ENCODE peak calls at places on chromosomes 3 and 15, in seven cellular contexts. One of them, this sample, is unnamed.
A peak's percentile ranks its signal among the peaks of the same experiment; 100 is the strongest.

GRCh38 chr3:12246758-12247157 is 42.1 kb upstream of the PPARG start:
- DNase-seq in keratinocyte: no peak
- DNase-seq in right atrium auricular region: no peak
- DNase-seq in fibroblast of mammary gland: no peak
- DNase-seq in body of pancreas: no peak
- DNase-seq in choroid plexus epithelial cell: no peak
- DNase-seq in CD14-positive monocyte: no peak
- DNase-seq in this sample: no peak

GRCh38 chr3:24318668-24319287 is 175.9 kb downstream of the THRB start:
- DNase-seq in right atrium auricular region: no peak
- DNase-seq in choroid plexus epithelial cell: peak; percentile 65
- DNase-seq in body of pancreas: no peak
- DNase-seq in CD14-positive monocyte: no peak
- DNase-seq in fibroblast of mammary gland: peak; percentile 49
- DNase-seq in keratinocyte: peak; percentile 67
- DNase-seq in this sample: peak; percentile 9

GRCh38 chr3:52233108-52233591 is 5.8 kb downstream of the TWF2 start:
- DNase-seq in keratinocyte: no peak
- DNase-seq in CD14-positive monocyte: no peak
- DNase-seq in body of pancreas: no peak
- DNase-seq in fibroblast of mammary gland: no peak
- DNase-seq in right atrium auricular region: no peak
- DNase-seq in choroid plexus epithelial cell: no peak
- DNase-seq in this sample: no peak

GRCh38 chr15:33618300-33618699 is 307.5 kb downstream of the RYR3 start:
- DNase-seq in CD14-positive monocyte: no peak
- DNase-seq in body of pancreas: no peak
- DNase-seq in choroid plexus epithelial cell: peak; percentile 2
- DNase-seq in fibroblast of mammary gland: peak; percentile 29
- DNase-seq in right atrium auricular region: no peak
- DNase-seq in keratinocyte: no peak
- DNase-seq in this sample: no peak

GRCh38 chr3:28989646-28990089 is 291.2 kb upstream of the RBMS3 start:
- DNase-seq in fibroblast of mammary gland: no peak
- DNase-seq in body of pancreas: no peak
- DNase-seq in keratinocyte: no peak
- DNase-seq in choroid plexus epithelial cell: peak; percentile 4
- DNase-seq in CD14-positive monocyte: no peak
- DNase-seq in right atrium auricular region: no peak
- DNase-seq in this sample: peak; percentile 28

GRCh38 chr15:93462690-93463089 is 373.7 kb upstream of the RGMA start:
- DNase-seq in fibroblast of mammary gland: no peak
- DNase-seq in body of pancreas: no peak
- DNase-seq in choroid plexus epithelial cell: no peak
- DNase-seq in CD14-positive monocyte: no peak
- DNase-seq in right atrium auricular region: no peak
- DNase-seq in keratinocyte: no peak
- DNase-seq in this sample: no peak

GRCh38 chr15:77507911-77508310 is 87.2 kb downstream of the HMG20A start:
- DNase-seq in keratinocyte: no peak
- DNase-seq in right atrium auricular region: peak; percentile 85
- DNase-seq in CD14-positive monocyte: no peak
- DNase-seq in body of pancreas: peak; percentile 55
- DNase-seq in fibroblast of mammary gland: peak; percentile 22
- DNase-seq in choroid plexus epithelial cell: peak; percentile 47
- DNase-seq in this sample: peak; percentile 52

GRCh38 chr3:58337190-58337589 is 4.5 kb downstream of the PXK start:
- DNase-seq in body of pancreas: no peak
- DNase-seq in keratinocyte: no peak
- DNase-seq in CD14-positive monocyte: no peak
- DNase-seq in choroid plexus epithelial cell: no peak
- DNase-seq in fibroblast of mammary gland: no peak
- DNase-seq in right atrium auricular region: no peak
- DNase-seq in this sample: no peak

GRCh38 chr3:171056528-171056927 is 30.0 kb upstream of the SLC2A2 start:
- DNase-seq in fibroblast of mammary gland: peak; percentile 75
- DNase-seq in CD14-positive monocyte: no peak
- DNase-seq in right atrium auricular region: no peak
- DNase-seq in body of pancreas: no peak
- DNase-seq in choroid plexus epithelial cell: peak; percentile 67
- DNase-seq in keratinocyte: no peak
- DNase-seq in this sample: peak; percentile 12

GRCh38 chr3:41579861-41580260 is 380.6 kb downstream of the CTNNB1 start:
- DNase-seq in right atrium auricular region: no peak
- DNase-seq in fibroblast of mammary gland: no peak
- DNase-seq in CD14-positive monocyte: no peak
- DNase-seq in choroid plexus epithelial cell: no peak
- DNase-seq in body of pancreas: no peak
- DNase-seq in keratinocyte: no peak
- DNase-seq in this sample: no peak

GRCh38 chr15:64050281-64051092 is 4.2 kb upstream of the DAPK2 start:
- DNase-seq in right atrium auricular region: no peak
- DNase-seq in choroid plexus epithelial cell: no peak
- DNase-seq in fibroblast of mammary gland: no peak
- DNase-seq in body of pancreas: no peak
- DNase-seq in keratinocyte: no peak
- DNase-seq in CD14-positive monocyte: no peak
- DNase-seq in this sample: no peak

GRCh38 chr15:57461541-57461940 is 85.2 kb downstream of the CGNL1 start:
- DNase-seq in body of pancreas: no peak
- DNase-seq in keratinocyte: no peak
- DNase-seq in CD14-positive monocyte: no peak
- DNase-seq in right atrium auricular region: no peak
- DNase-seq in choroid plexus epithelial cell: no peak
- DNase-seq in fibroblast of mammary gland: no peak
- DNase-seq in this sample: no peak

GRCh38 chr15:57468486-57468885 is 92.2 kb downstream of the CGNL1 start:
- DNase-seq in right atrium auricular region: no peak
- DNase-seq in keratinocyte: no peak
- DNase-seq in CD14-positive monocyte: no peak
- DNase-seq in choroid plexus epithelial cell: no peak
- DNase-seq in body of pancreas: no peak
- DNase-seq in fibroblast of mammary gland: no peak
- DNase-seq in this sample: no peak

GRCh38 chr15:57463360-57463759 is 87.1 kb downstream of the CGNL1 start:
- DNase-seq in CD14-positive monocyte: no peak
- DNase-seq in fibroblast of mammary gland: no peak
- DNase-seq in keratinocyte: no peak
- DNase-seq in choroid plexus epithelial cell: no peak
- DNase-seq in right atrium auricular region: no peak
- DNase-seq in body of pancreas: no peak
- DNase-seq in this sample: no peak

GRCh38 chr15:57462391-57462790 is 86.1 kb downstream of the CGNL1 start:
- DNase-seq in body of pancreas: no peak
- DNase-seq in keratinocyte: no peak
- DNase-seq in right atrium auricular region: no peak
- DNase-seq in choroid plexus epithelial cell: peak; percentile 38
- DNase-seq in fibroblast of mammary gland: peak; percentile 22
- DNase-seq in CD14-positive monocyte: no peak
- DNase-seq in this sample: no peak

DNA sequence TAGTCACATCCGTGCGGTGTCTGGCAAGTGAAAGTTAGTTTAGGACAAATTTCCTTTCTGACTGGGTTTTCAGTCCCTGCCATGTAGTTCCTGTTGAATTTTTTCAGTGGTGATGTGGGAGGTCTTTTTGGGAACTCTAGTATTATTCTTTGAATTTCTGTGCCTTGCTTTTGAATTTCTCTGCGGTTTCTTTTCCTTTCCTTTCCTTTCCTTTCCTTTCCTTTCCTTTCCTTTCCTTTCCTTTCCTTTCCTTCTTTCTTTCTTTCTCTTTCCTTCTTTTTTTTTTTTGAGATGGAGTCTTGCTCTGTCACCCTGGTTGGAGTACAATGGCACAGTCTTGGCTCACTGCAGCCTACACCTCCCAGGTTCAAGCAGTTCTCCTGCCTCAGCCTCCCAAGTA is 88.2 kb downstream of the CGNL1 start:
- DNase-seq in body of pancreas: no peak
- DNase-seq in right atrium auricular region: no peak
- DNase-seq in choroid plexus epithelial cell: no peak
- DNase-seq in fibroblast of mammary gland: no peak
- DNase-seq in keratinocyte: no peak
- DNase-seq in CD14-positive monocyte: no peak
- DNase-seq in this sample: no peak
- TF ChIP-seq CTCF in body of pancreas: no peak
- TF ChIP-seq CTCF in right atrium auricular region: no peak
- TF ChIP-seq CTCF in choroid plexus epithelial cell: no peak
- TF ChIP-seq CTCF in fibroblast of mammary gland: no peak
- TF ChIP-seq CTCF in keratinocyte: no peak
- TF ChIP-seq CTCF in CD14-positive monocyte: no peak
- TF ChIP-seq CTCF in this sample: no peak

GRCh38 chr15:61828008-61828407 is 232.2 kb downstream of the VPS13C start:
- DNase-seq in keratinocyte: no peak
- DNase-seq in body of pancreas: no peak
- DNase-seq in right atrium auricular region: no peak
- DNase-seq in choroid plexus epithelial cell: no peak
- DNase-seq in CD14-positive monocyte: no peak
- DNase-seq in fibroblast of mammary gland: no peak
- DNase-seq in this sample: no peak
- TF ChIP-seq CTCF in keratinocyte: peak; percentile 21
- TF ChIP-seq CTCF in body of pancreas: no peak
- TF ChIP-seq CTCF in right atrium auricular region: no peak
- TF ChIP-seq CTCF in choroid plexus epithelial cell: peak; percentile 12
- TF ChIP-seq CTCF in CD14-positive monocyte: no peak
- TF ChIP-seq CTCF in fibroblast of mammary gland: peak; percentile 6
- TF ChIP-seq CTCF in this sample: peak; percentile 9

GRCh38 chr3:84825817-84826216 is 133.0 kb upstream of the CADM2 start:
- DNase-seq in fibroblast of mammary gland: no peak
- DNase-seq in choroid plexus epithelial cell: no peak
- DNase-seq in CD14-positive monocyte: no peak
- DNase-seq in body of pancreas: no peak
- DNase-seq in right atrium auricular region: no peak
- DNase-seq in keratinocyte: no peak
- DNase-seq in this sample: no peak
- TF ChIP-seq CTCF in fibroblast of mammary gland: no peak
- TF ChIP-seq CTCF in choroid plexus epithelial cell: no peak
- TF ChIP-seq CTCF in CD14-positive monocyte: no peak
- TF ChIP-seq CTCF in body of pancreas: no peak
- TF ChIP-seq CTCF in right atrium auricular region: no peak
- TF ChIP-seq CTCF in keratinocyte: no peak
- TF ChIP-seq CTCF in this sample: no peak

DNA sequence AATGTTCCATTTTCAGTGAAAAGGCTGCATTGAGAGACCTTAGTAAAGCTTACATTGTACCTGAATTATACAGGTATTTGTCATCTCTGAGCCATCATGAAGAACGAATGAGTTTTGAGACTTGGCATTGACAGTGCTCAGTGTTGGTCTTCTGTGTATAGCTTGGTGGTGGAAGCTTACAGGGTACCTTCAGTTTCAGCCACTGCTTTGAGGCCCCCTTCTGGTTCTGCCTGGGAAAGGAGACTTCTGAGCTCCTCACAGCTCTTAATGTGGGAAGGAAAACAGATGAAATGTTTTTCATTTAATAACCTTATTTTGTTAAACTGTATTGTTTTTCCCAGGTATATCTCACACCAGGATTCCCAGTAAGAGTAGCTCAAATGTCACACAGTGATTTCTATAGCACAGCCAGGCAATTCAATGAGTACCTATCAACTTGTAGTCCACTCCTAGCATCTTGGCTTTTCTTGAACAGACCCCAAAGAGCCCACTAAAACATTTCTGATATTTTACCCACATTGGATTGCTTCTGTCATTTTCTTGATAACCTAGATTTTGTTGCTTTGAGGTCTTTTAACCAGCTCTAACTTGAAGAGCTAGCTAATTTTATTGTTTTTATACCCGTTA is 5.6 kb downstream of the SERPINI1 start:
- DNase-seq in right atrium auricular region: no peak
- DNase-seq in keratinocyte: no peak
- DNase-seq in choroid plexus epithelial cell: peak; percentile 78
- DNase-seq in fibroblast of mammary gland: peak; percentile 41
- DNase-seq in CD14-positive monocyte: no peak
- DNase-seq in body of pancreas: peak; percentile 21
- DNase-seq in this sample: peak; percentile 50
- TF ChIP-seq CTCF in right atrium auricular region: no peak
- TF ChIP-seq CTCF in keratinocyte: peak; percentile 51
- TF ChIP-seq CTCF in choroid plexus epithelial cell: peak; percentile 86
- TF ChIP-seq CTCF in fibroblast of mammary gland: peak; percentile 57
- TF ChIP-seq CTCF in CD14-positive monocyte: no peak
- TF ChIP-seq CTCF in body of pancreas: peak; percentile 34
- TF ChIP-seq CTCF in this sample: peak; percentile 71

GRCh38 chr15:65259367-65259781 is 27.3 kb downstream of the PARP16 start:
- DNase-seq in choroid plexus epithelial cell: no peak
- DNase-seq in fibroblast of mammary gland: peak; percentile 37
- DNase-seq in body of pancreas: peak; percentile 17
- DNase-seq in keratinocyte: no peak
- DNase-seq in CD14-positive monocyte: no peak
- DNase-seq in right atrium auricular region: peak; percentile 66
- DNase-seq in this sample: no peak

GRCh38 chr15:65258370-65258769 is 28.3 kb downstream of the PARP16 start:
- DNase-seq in fibroblast of mammary gland: no peak
- DNase-seq in CD14-positive monocyte: no peak
- DNase-seq in right atrium auricular region: no peak
- DNase-seq in keratinocyte: no peak
- DNase-seq in choroid plexus epithelial cell: no peak
- DNase-seq in body of pancreas: no peak
- DNase-seq in this sample: no peak

GRCh38 chr15:65254237-65254820 is 32.4 kb downstream of the PARP16 start:
- DNase-seq in fibroblast of mammary gland: no peak
- DNase-seq in CD14-positive monocyte: no peak
- DNase-seq in keratinocyte: no peak
- DNase-seq in right atrium auricular region: no peak
- DNase-seq in body of pancreas: no peak
- DNase-seq in choroid plexus epithelial cell: no peak
- DNase-seq in this sample: no peak

GRCh38 chr15:65263313-65263712 is 23.4 kb downstream of the PARP16 start:
- DNase-seq in fibroblast of mammary gland: no peak
- DNase-seq in body of pancreas: no peak
- DNase-seq in CD14-positive monocyte: no peak
- DNase-seq in keratinocyte: no peak
- DNase-seq in right atrium auricular region: no peak
- DNase-seq in choroid plexus epithelial cell: no peak
- DNase-seq in this sample: no peak

DNA sequence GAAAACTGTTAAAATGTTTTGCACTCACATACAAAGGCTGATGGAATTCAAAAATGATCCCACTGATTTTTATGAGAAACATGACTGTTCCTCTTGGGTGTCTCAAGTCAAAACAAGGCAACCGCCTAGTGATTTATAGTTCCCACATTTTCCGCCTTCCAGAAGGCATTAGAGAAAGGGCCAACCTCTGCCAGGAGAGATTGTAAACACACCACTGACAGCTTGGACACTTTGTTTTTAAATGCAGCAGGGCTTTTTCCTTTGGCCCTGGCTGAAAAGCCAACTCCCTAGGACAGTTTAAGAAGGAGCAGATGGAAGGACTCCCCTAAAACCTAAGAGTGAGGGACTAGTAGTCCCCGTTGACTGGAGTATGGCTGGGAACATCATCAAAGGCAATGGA is 27.8 kb downstream of the PARP16 start:
- DNase-seq in keratinocyte: no peak
- DNase-seq in body of pancreas: no peak
- DNase-seq in fibroblast of mammary gland: peak; percentile 58
- DNase-seq in right atrium auricular region: no peak
- DNase-seq in choroid plexus epithelial cell: no peak
- DNase-seq in CD14-positive monocyte: no peak
- DNase-seq in this sample: peak; percentile 16
- TF ChIP-seq CTCF in keratinocyte: no peak
- TF ChIP-seq CTCF in body of pancreas: no peak
- TF ChIP-seq CTCF in fibroblast of mammary gland: no peak
- TF ChIP-seq CTCF in right atrium auricular region: no peak
- TF ChIP-seq CTCF in choroid plexus epithelial cell: no peak
- TF ChIP-seq CTCF in CD14-positive monocyte: no peak
- TF ChIP-seq CTCF in this sample: no peak